ENCODE peak calls at places on chromosomes 6 and 20, in five cellular contexts. K is GM20000, R is vagina, Z is H9, N is psoas muscle. L is an unnamed sample.

GRCh38 chr6:149037026-149037734 is 280.3 kb upstream of the TAB2 start:
- DNase-seq in K (no peak), R (no peak), Z (no peak), N (no peak), L (peak)

GRCh38 chr6:446418-447366 is 55.1 kb downstream of the IRF4 start:
- DNase-seq in K (peak), R (no peak), Z (peak), N (no peak), L (no peak)

GRCh38 chr20:41910558-41910957 is 292.4 kb upstream of the CHD6 start:
- DNase-seq in K (no peak), R (no peak), Z (no peak), N (no peak), L (no peak)

GRCh38 chr6:63787021-63787420 is 151.4 kb downstream of the PHF3 start:
- DNase-seq in K (no peak), R (no peak), Z (no peak), N (no peak), L (peak)

GRCh38 chr6:34865107-34865506 is 22.7 kb downstream of the TAF11 start:
- DNase-seq in K (no peak), R (no peak), Z (no peak), N (no peak), L (no peak)

GRCh38 chr20:62598761-62599194 is 43.5 kb upstream of the SLCO4A1 start:
- DNase-seq in K (peak), R (no peak), Z (no peak), N (peak), L (no peak)

GRCh38 chr6:169810066-169810989 is 58.9 kb downstream of the ERMARD start:
- DNase-seq in K (no peak), R (no peak), Z (peak), N (no peak), L (no peak)

GRCh38 chr6:1832844-1833787 is 223.4 kb downstream of the FOXC1 start:
- DNase-seq in K (no peak), R (no peak), Z (no peak), N (peak), L (peak)

GRCh38 chr20:34269996-34270627 is 28.9 kb downstream of the ASIP start:
- DNase-seq in K (no peak), R (no peak), Z (no peak), N (no peak), L (no peak)

DNA sequence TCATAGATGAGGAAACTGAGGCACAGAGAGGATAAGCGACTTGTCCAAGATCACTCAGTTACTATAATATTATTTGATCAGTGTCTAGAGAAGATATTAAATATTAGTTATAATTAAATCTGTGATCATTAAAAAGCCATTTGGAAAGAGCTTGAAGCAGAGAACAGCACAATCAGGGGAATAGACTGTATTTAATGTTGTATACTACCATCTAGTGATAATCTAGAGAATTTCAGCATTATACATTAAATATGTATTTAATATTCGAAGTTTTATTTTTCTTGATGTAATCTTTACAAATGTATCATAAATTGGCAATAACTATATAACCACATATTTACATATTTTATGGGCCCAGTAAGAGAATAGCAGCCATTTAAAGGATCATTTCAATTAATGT is 20.2 kb upstream of the MTCL3 start:
- DNase-seq in K (peak), R (no peak), Z (no peak), N (no peak), L (no peak)
- TF ChIP-seq CTCF in K (no peak), R (no peak), Z (peak), N (peak), L (peak)

DNA sequence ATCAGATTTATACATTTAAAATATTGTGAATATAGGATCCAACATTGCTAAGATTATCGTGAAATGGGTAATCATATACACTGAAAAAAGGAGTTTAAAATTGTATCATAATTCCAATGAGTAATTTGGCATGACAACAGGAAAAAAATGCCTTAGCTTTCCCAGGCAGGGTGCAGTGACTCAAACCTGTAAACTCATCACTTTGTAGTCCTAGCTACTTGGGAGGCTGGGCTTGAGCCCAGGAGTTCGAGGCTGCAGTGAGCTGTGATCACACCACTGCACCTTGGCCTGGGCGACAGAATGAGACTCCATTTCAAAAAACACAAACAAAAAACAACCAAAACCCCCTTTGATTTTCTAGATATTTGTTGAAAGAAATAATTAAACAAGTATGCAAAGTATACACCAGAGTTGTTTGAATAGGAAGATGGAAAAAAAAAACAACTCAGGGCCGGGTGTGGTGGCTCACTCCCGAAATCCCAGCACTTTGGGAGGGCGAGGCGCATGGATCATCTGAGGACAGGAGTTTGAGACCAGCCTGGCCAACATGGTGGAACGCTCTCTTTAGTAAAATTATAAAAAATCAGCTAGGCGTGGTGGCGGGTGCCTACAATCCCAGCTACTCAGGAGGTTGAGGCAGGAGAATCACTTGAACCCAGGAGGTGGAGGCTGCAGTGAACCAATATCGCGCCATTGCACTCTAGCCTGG is 98.7 kb downstream of the TRERF1 start:
- DNase-seq in K (no peak), R (no peak), Z (no peak), N (no peak), L (peak)
- TF ChIP-seq CTCF in K (no peak), R (no peak), Z (no peak), N (no peak), L (no peak)

GRCh38 chr20:49957487-49957938 is 21.3 kb downstream of the RNF114 start:
- DNase-seq in K (no peak), R (no peak), Z (no peak), N (no peak), L (peak)
- TF ChIP-seq CTCF in K (no peak), R (no peak), Z (peak), N (no peak), L (no peak)

GRCh38 chr6:33777716-33778474 is 11.0 kb downstream of the LEMD2 start:
- DNase-seq in K (no peak), R (no peak), Z (no peak), N (no peak), L (no peak)

GRCh38 chr6:33779895-33780294 is 9.0 kb downstream of the LEMD2 start:
- DNase-seq in K (no peak), R (no peak), Z (no peak), N (no peak), L (no peak)

GRCh38 chr6:33778475-33779121 is 10.3 kb downstream of the LEMD2 start:
- DNase-seq in K (no peak), R (no peak), Z (no peak), N (no peak), L (no peak)

GRCh38 chr6:33781105-33781975 is 7.6 kb downstream of the LEMD2 start:
- DNase-seq in K (no peak), R (no peak), Z (peak), N (no peak), L (peak)

DNA sequence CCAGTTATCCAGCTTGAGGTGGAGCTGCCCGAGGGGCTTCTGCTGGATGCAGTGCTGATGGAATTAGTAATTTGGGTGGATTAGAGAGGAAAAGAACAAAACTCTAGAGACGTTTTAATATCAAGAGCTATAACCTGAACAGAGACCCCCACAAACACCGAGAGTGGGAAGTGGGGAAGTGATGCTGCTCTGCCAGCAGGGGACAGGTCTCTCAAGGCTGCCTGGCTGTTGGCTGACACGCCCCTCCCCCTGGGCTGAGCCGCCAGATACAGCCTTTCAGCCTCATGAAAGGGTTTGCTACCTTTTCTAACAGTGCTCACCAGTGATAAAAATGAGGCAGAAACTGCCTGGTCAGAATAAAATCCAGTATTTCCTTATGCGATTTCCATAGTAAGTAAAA is 9.6 kb downstream of the LEMD2 start:
- DNase-seq in K (no peak), R (no peak), Z (peak), N (no peak), L (no peak)
- TF ChIP-seq CTCF in K (no peak), R (no peak), Z (peak), N (no peak), L (no peak)

GRCh38 chr6:145077382-145077781 is 657.9 kb downstream of the EPM2A start:
- DNase-seq in K (no peak), R (no peak), Z (no peak), N (no peak), L (no peak)

GRCh38 chr6:145073811-145074210 is 661.5 kb downstream of the EPM2A start:
- DNase-seq in K (no peak), R (no peak), Z (no peak), N (no peak), L (peak)

GRCh38 chr6:145075425-145075824 is 659.9 kb downstream of the EPM2A start:
- DNase-seq in K (no peak), R (no peak), Z (no peak), N (no peak), L (no peak)

GRCh38 chr6:145074805-145075204 is 660.5 kb downstream of the EPM2A start:
- DNase-seq in K (no peak), R (no peak), Z (no peak), N (no peak), L (no peak)

GRCh38 chr6:145076110-145076841 is 659.0 kb downstream of the EPM2A start:
- DNase-seq in K (no peak), R (no peak), Z (no peak), N (no peak), L (no peak)
- TF ChIP-seq CTCF in K (no peak), R (no peak), Z (no peak), N (no peak), L (no peak)

GRCh38 chr20:23349338-23350006 is 1.1 kb upstream of the NXT1 start:
- DNase-seq in K (peak), R (no peak), Z (peak), N (no peak), L (no peak)
- TF ChIP-seq CTCF in K (no peak), R (no peak), Z (peak), N (peak), L (peak)

GRCh38 chr20:51381557-51381956 is 161.0 kb downstream of the NFATC2 start:
- DNase-seq in K (no peak), R (no peak), Z (no peak), N (no peak), L (no peak)
- TF ChIP-seq CTCF in K (no peak), R (no peak), Z (peak), N (no peak), L (peak)

DNA sequence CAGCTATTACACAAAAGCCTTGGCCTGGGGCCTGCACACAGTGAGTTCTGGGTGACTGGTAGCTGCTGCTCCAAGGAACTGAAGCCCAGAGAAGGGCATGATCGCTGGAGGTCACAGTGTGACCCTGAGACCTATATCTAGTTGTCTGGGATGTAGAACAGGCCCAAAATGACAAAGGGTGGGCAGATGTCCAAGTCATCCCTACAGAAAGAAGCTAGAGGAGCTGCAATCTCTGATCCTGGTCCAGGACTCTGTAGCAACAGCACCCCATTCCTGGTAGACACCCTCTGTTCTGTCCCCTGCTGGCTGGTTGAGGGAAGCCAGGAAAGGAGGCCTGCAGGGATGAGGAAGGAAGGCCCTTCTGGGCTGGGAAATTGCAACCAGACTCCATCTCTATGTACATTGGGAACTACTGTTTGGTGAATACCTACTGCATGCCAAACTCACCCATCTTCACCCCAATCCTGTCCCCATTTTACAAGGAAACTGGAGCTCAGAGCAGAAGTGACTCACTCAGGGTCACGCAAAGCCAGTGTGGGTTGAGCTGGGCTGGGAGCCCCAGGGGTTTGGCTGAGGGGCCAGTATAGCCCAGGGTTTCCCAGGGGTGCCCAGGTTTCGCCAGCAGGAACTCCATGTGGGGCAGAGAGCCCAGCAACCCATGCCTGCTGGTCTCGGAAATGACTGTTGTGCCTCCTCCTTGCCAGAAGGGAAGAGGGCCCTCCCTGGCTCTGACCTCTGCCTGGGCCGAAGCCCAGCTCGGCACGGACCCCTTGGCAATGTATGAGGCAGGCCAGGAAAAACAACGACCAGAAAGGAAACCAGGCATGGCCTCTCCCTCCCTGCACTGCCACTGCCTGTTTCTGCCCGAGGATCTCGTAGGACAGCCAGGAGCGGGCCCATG is 44.9 kb upstream of the TLDC2 start:
- DNase-seq in K (no peak), R (no peak), Z (no peak), N (peak), L (peak)
- TF ChIP-seq CTCF in K (no peak), R (peak), Z (peak), N (no peak), L (peak)